ENCODE peak calls at places on chromosome 13, in nine cellular contexts. One of them, this sample, is unnamed.

GRCh38 chr13:100530645-100531044 is 57.9 kb downstream of the GGACT start:
- DNase-seq in Calu3: no peak
- DNase-seq in gastrocnemius medialis: peak; percentile 34
- DNase-seq in astrocyte of the spinal cord: no peak
- DNase-seq in OCI-LY7: no peak
- DNase-seq in brain microvascular endothelial cell: no peak
- DNase-seq in HepG2: peak; percentile 19
- DNase-seq in dorsolateral prefrontal cortex: no peak
- DNase-seq in HFFc6: no peak
- DNase-seq in this sample: peak; percentile 80

GRCh38 chr13:92719868-92720267 is 506.7 kb upstream of the GPC6 start:
- DNase-seq in Calu3: no peak
- DNase-seq in gastrocnemius medialis: no peak
- DNase-seq in astrocyte of the spinal cord: peak; percentile 14
- DNase-seq in OCI-LY7: no peak
- DNase-seq in brain microvascular endothelial cell: no peak
- DNase-seq in HepG2: no peak
- DNase-seq in dorsolateral prefrontal cortex: no peak
- DNase-seq in HFFc6: no peak
- DNase-seq in this sample: no peak

GRCh38 chr13:87952377-87952776 is 281.2 kb downstream of the SLITRK5 start:
- DNase-seq in Calu3: no peak
- DNase-seq in gastrocnemius medialis: no peak
- DNase-seq in astrocyte of the spinal cord: no peak
- DNase-seq in OCI-LY7: no peak
- DNase-seq in brain microvascular endothelial cell: no peak
- DNase-seq in HepG2: no peak
- DNase-seq in dorsolateral prefrontal cortex: no peak
- DNase-seq in HFFc6: no peak
- DNase-seq in this sample: no peak

GRCh38 chr13:46529509-46529908 is 23.5 kb upstream of the LRCH1 start:
- DNase-seq in Calu3: no peak
- DNase-seq in gastrocnemius medialis: no peak
- DNase-seq in astrocyte of the spinal cord: no peak
- DNase-seq in OCI-LY7: no peak
- DNase-seq in brain microvascular endothelial cell: no peak
- DNase-seq in HepG2: no peak
- DNase-seq in dorsolateral prefrontal cortex: no peak
- DNase-seq in HFFc6: no peak
- DNase-seq in this sample: no peak

GRCh38 chr13:113884821-113885220 is 20.9 kb upstream of the GAS6 start:
- DNase-seq in Calu3: no peak
- DNase-seq in gastrocnemius medialis: no peak
- DNase-seq in astrocyte of the spinal cord: no peak
- DNase-seq in OCI-LY7: no peak
- DNase-seq in brain microvascular endothelial cell: no peak
- DNase-seq in HepG2: no peak
- DNase-seq in dorsolateral prefrontal cortex: no peak
- DNase-seq in HFFc6: no peak
- DNase-seq in this sample: no peak

GRCh38 chr13:70792121-70792520 is 683.9 kb upstream of the KLHL1 start:
- DNase-seq in Calu3: no peak
- DNase-seq in gastrocnemius medialis: no peak
- DNase-seq in astrocyte of the spinal cord: no peak
- DNase-seq in OCI-LY7: no peak
- DNase-seq in brain microvascular endothelial cell: no peak
- DNase-seq in HepG2: peak; percentile 5
- DNase-seq in dorsolateral prefrontal cortex: no peak
- DNase-seq in HFFc6: no peak
- DNase-seq in this sample: no peak

GRCh38 chr13:94419304-94419943 is 60.1 kb downstream of the DCT start:
- DNase-seq in Calu3: no peak
- DNase-seq in gastrocnemius medialis: no peak
- DNase-seq in astrocyte of the spinal cord: peak; percentile 48
- DNase-seq in OCI-LY7: no peak
- DNase-seq in brain microvascular endothelial cell: peak; percentile 78
- DNase-seq in HepG2: no peak
- DNase-seq in dorsolateral prefrontal cortex: no peak
- DNase-seq in HFFc6: peak; percentile 11
- DNase-seq in this sample: no peak

GRCh38 chr13:59422646-59423045 is 741.1 kb downstream of the DIAPH3 start:
- DNase-seq in Calu3: no peak
- DNase-seq in gastrocnemius medialis: no peak
- DNase-seq in astrocyte of the spinal cord: no peak
- DNase-seq in OCI-LY7: no peak
- DNase-seq in brain microvascular endothelial cell: peak; percentile 20
- DNase-seq in HepG2: no peak
- DNase-seq in dorsolateral prefrontal cortex: no peak
- DNase-seq in HFFc6: peak; percentile 42
- DNase-seq in this sample: no peak

GRCh38 chr13:60448907-60449510 is 52.0 kb downstream of the TDRD3 start:
- DNase-seq in Calu3: peak; percentile 1
- DNase-seq in gastrocnemius medialis: no peak
- DNase-seq in astrocyte of the spinal cord: peak; percentile 72
- DNase-seq in OCI-LY7: peak; percentile 38
- DNase-seq in brain microvascular endothelial cell: peak; percentile 61
- DNase-seq in HepG2: peak; percentile 31
- DNase-seq in dorsolateral prefrontal cortex: no peak
- DNase-seq in HFFc6: peak; percentile 53
- DNase-seq in this sample: peak; percentile 16

GRCh38 chr13:102028846-102029245 is 373.0 kb downstream of the FGF14 start:
- DNase-seq in Calu3: no peak
- DNase-seq in gastrocnemius medialis: no peak
- DNase-seq in astrocyte of the spinal cord: no peak
- DNase-seq in OCI-LY7: no peak
- DNase-seq in brain microvascular endothelial cell: no peak
- DNase-seq in HepG2: no peak
- DNase-seq in dorsolateral prefrontal cortex: no peak
- DNase-seq in HFFc6: no peak
- DNase-seq in this sample: no peak

GRCh38 chr13:33728271-33729037 is 89.5 kb upstream of the RFC3 start:
- DNase-seq in Calu3: no peak
- DNase-seq in gastrocnemius medialis: no peak
- DNase-seq in astrocyte of the spinal cord: no peak
- DNase-seq in OCI-LY7: peak; percentile 95
- DNase-seq in brain microvascular endothelial cell: no peak
- DNase-seq in HepG2: no peak
- DNase-seq in dorsolateral prefrontal cortex: no peak
- DNase-seq in HFFc6: no peak
- DNase-seq in this sample: no peak

GRCh38 chr13:34372581-34372980 is 554.6 kb downstream of the RFC3 start:
- DNase-seq in Calu3: no peak
- DNase-seq in gastrocnemius medialis: no peak
- DNase-seq in astrocyte of the spinal cord: no peak
- DNase-seq in OCI-LY7: no peak
- DNase-seq in brain microvascular endothelial cell: no peak
- DNase-seq in HepG2: no peak
- DNase-seq in dorsolateral prefrontal cortex: no peak
- DNase-seq in HFFc6: peak; percentile 11
- DNase-seq in this sample: no peak

GRCh38 chr13:113421673-113422270 is 31.5 kb downstream of the ADPRHL1 start:
- DNase-seq in Calu3: no peak
- DNase-seq in gastrocnemius medialis: no peak
- DNase-seq in astrocyte of the spinal cord: peak; percentile 11
- DNase-seq in OCI-LY7: no peak
- DNase-seq in brain microvascular endothelial cell: no peak
- DNase-seq in HepG2: no peak
- DNase-seq in dorsolateral prefrontal cortex: no peak
- DNase-seq in HFFc6: no peak
- DNase-seq in this sample: peak; percentile 42

GRCh38 chr13:73326215-73326558 is 267.4 kb downstream of the KLF5 start:
- DNase-seq in Calu3: no peak
- DNase-seq in gastrocnemius medialis: no peak
- DNase-seq in astrocyte of the spinal cord: no peak
- DNase-seq in OCI-LY7: no peak
- DNase-seq in brain microvascular endothelial cell: no peak
- DNase-seq in HepG2: no peak
- DNase-seq in dorsolateral prefrontal cortex: no peak
- DNase-seq in HFFc6: no peak
- DNase-seq in this sample: no peak

GRCh38 chr13:108877300-108877699 is 247.9 kb downstream of the MYO16 start:
- DNase-seq in Calu3: no peak
- DNase-seq in gastrocnemius medialis: no peak
- DNase-seq in astrocyte of the spinal cord: peak; percentile 36
- DNase-seq in OCI-LY7: no peak
- DNase-seq in brain microvascular endothelial cell: peak; percentile 54
- DNase-seq in HepG2: no peak
- DNase-seq in dorsolateral prefrontal cortex: no peak
- DNase-seq in HFFc6: peak; percentile 36
- DNase-seq in this sample: no peak

GRCh38 chr13:40749327-40749726 is 21.7 kb downstream of the MRPS31 start:
- DNase-seq in Calu3: no peak
- DNase-seq in gastrocnemius medialis: no peak
- DNase-seq in astrocyte of the spinal cord: no peak
- DNase-seq in OCI-LY7: no peak
- DNase-seq in brain microvascular endothelial cell: no peak
- DNase-seq in HepG2: no peak
- DNase-seq in dorsolateral prefrontal cortex: no peak
- DNase-seq in HFFc6: no peak
- DNase-seq in this sample: no peak
- TF ChIP-seq CTCF in Calu3: peak; percentile 31
- TF ChIP-seq CTCF in gastrocnemius medialis: no peak
- TF ChIP-seq CTCF in astrocyte of the spinal cord: peak; percentile 16
- TF ChIP-seq CTCF in OCI-LY7: peak; percentile 75
- TF ChIP-seq CTCF in brain microvascular endothelial cell: peak; percentile 12
- TF ChIP-seq CTCF in HepG2: no peak
- TF ChIP-seq CTCF in dorsolateral prefrontal cortex: no peak
- TF ChIP-seq CTCF in HFFc6: peak; percentile 67
- TF ChIP-seq CTCF in this sample: no peak

DNA sequence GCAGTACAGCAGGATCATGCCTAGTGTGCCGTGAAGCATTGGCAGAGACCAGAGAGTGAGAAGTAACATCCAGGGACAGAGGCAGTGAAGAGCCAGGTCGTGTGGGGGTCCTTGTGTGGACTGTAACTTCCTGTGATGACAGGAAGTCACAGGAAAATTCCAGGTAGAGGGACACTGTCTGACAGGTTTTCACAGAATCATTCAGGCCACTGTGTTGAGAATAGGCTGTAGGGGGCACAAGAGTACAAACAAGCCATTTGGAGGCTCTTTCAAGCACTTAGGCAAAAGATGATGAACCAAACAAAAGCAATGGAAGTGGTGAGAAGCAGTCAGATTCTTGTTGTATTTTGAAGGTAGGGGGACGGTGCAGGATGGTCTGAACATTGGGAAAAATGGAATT is 46.4 kb downstream of the N4BP2L1 start:
- DNase-seq in Calu3: peak; percentile 2
- DNase-seq in gastrocnemius medialis: no peak
- DNase-seq in astrocyte of the spinal cord: peak; percentile 23
- DNase-seq in OCI-LY7: no peak
- DNase-seq in brain microvascular endothelial cell: peak; percentile 14
- DNase-seq in HepG2: peak; percentile 49
- DNase-seq in dorsolateral prefrontal cortex: no peak
- DNase-seq in HFFc6: peak; percentile 30
- DNase-seq in this sample: peak; percentile 58
- TF ChIP-seq CTCF in Calu3: no peak
- TF ChIP-seq CTCF in gastrocnemius medialis: no peak
- TF ChIP-seq CTCF in astrocyte of the spinal cord: peak; percentile 57
- TF ChIP-seq CTCF in OCI-LY7: peak; percentile 37
- TF ChIP-seq CTCF in brain microvascular endothelial cell: peak; percentile 69
- TF ChIP-seq CTCF in HepG2: peak; percentile 81
- TF ChIP-seq CTCF in dorsolateral prefrontal cortex: peak; percentile 66
- TF ChIP-seq CTCF in HFFc6: peak; percentile 62
- TF ChIP-seq CTCF in this sample: peak; percentile 27

GRCh38 chr13:98975822-98976261 is 2.0 kb downstream of the DOCK9 start:
- DNase-seq in Calu3: no peak
- DNase-seq in gastrocnemius medialis: no peak
- DNase-seq in astrocyte of the spinal cord: peak; percentile 15
- DNase-seq in OCI-LY7: peak; percentile 46
- DNase-seq in brain microvascular endothelial cell: no peak
- DNase-seq in HepG2: no peak
- DNase-seq in dorsolateral prefrontal cortex: no peak
- DNase-seq in HFFc6: no peak
- DNase-seq in this sample: no peak
- TF ChIP-seq CTCF in Calu3: no peak
- TF ChIP-seq CTCF in gastrocnemius medialis: no peak
- TF ChIP-seq CTCF in astrocyte of the spinal cord: no peak
- TF ChIP-seq CTCF in OCI-LY7: no peak
- TF ChIP-seq CTCF in brain microvascular endothelial cell: no peak
- TF ChIP-seq CTCF in HepG2: no peak
- TF ChIP-seq CTCF in dorsolateral prefrontal cortex: no peak
- TF ChIP-seq CTCF in HFFc6: no peak
- TF ChIP-seq CTCF in this sample: no peak

GRCh38 chr13:76038920-76039716 is 403.0 kb downstream of the LMO7 start:
- DNase-seq in Calu3: peak; percentile 1
- DNase-seq in gastrocnemius medialis: no peak
- DNase-seq in astrocyte of the spinal cord: no peak
- DNase-seq in OCI-LY7: no peak
- DNase-seq in brain microvascular endothelial cell: no peak
- DNase-seq in HepG2: no peak
- DNase-seq in dorsolateral prefrontal cortex: no peak
- DNase-seq in HFFc6: no peak
- DNase-seq in this sample: no peak
- TF ChIP-seq CTCF in Calu3: no peak
- TF ChIP-seq CTCF in gastrocnemius medialis: no peak
- TF ChIP-seq CTCF in astrocyte of the spinal cord: peak; percentile 20
- TF ChIP-seq CTCF in OCI-LY7: no peak
- TF ChIP-seq CTCF in brain microvascular endothelial cell: peak; percentile 25
- TF ChIP-seq CTCF in HepG2: no peak
- TF ChIP-seq CTCF in dorsolateral prefrontal cortex: no peak
- TF ChIP-seq CTCF in HFFc6: peak; percentile 10
- TF ChIP-seq CTCF in this sample: no peak